ENCODE peak calls at places on chromosomes 12 and 14, in nine cellular contexts. O, F, C, Z, B, V, K, J and T are unnamed samples.

GRCh38 chr14:80077262-80077661 is 134.0 kb downstream of the DIO2 start:
- DNase-seq in O (no peak), F (no peak), C (no peak), Z (no peak), B (no peak), V (no peak), K (no peak), J (no peak), T (no peak)

GRCh38 chr14:92448786-92449185 is 64.8 kb upstream of the RIN3 start:
- DNase-seq in O (no peak), F (no peak), C (no peak), Z (no peak), B (no peak), V (no peak), K (no peak), J (no peak), T (no peak)

GRCh38 chr12:3418609-3419469 is 72.2 kb upstream of the PRMT8 start:
- DNase-seq in O (no peak), F (peak; percentile 20), C (no peak), Z (no peak), B (no peak), V (no peak), K (peak; percentile 28), J (no peak), T (no peak)

GRCh38 chr12:106303202-106303820 is 778 bp downstream of the TCP11L2 start:
- DNase-seq in O (peak; percentile 38), F (peak; percentile 87), C (peak; percentile 78), Z (peak; percentile 82), B (peak; percentile 80), V (no peak), K (peak; percentile 92), J (peak; percentile 62), T (peak; percentile 88)

GRCh38 chr14:43361766-43362165 is 1145.3 kb downstream of the FSCB start:
- DNase-seq in O (no peak), F (no peak), C (no peak), Z (no peak), B (no peak), V (no peak), K (no peak), J (no peak), T (no peak)

GRCh38 chr14:94143239-94143638 is 13.8 kb upstream of the IFI27L2 start:
- DNase-seq in O (no peak), F (no peak), C (no peak), Z (peak; percentile 64), B (no peak), V (no peak), K (no peak), J (peak; percentile 28), T (no peak)

GRCh38 chr12:84502907-84503787 is 409.5 kb downstream of the SLC6A15 start:
- DNase-seq in O (peak; percentile 25), F (peak; percentile 20), C (no peak), Z (peak; percentile 69), B (peak; percentile 54), V (no peak), K (peak; percentile 40), J (peak; percentile 16), T (no peak)

GRCh38 chr14:64203366-64204006 is 90.7 kb downstream of the ESR2 start:
- DNase-seq in O (no peak), F (no peak), C (no peak), Z (no peak), B (no peak), V (no peak), K (no peak), J (no peak), T (no peak)

GRCh38 chr14:99195602-99196309 is 76.2 kb downstream of the BCL11B start:
- DNase-seq in O (no peak), F (no peak), C (no peak), Z (no peak), B (no peak), V (no peak), K (no peak), J (no peak), T (no peak)

GRCh38 chr14:60848066-60848465 is 113.5 kb downstream of the MNAT1 start:
- DNase-seq in O (no peak), F (no peak), C (no peak), Z (no peak), B (no peak), V (no peak), K (no peak), J (no peak), T (no peak)

GRCh38 chr14:74667758-74668157 is 45.1 kb downstream of the AREL1 start:
- DNase-seq in O (no peak), F (no peak), C (no peak), Z (no peak), B (no peak), V (no peak), K (no peak), J (no peak), T (no peak)

GRCh38 chr12:112294793-112295192 is 87.4 kb downstream of the HECTD4 start:
- DNase-seq in O (no peak), F (no peak), C (no peak), Z (no peak), B (peak; percentile 13), V (no peak), K (peak; percentile 22), J (peak; percentile 18), T (no peak)

GRCh38 chr14:76498976-76499375 is 123.0 kb downstream of the ESRRB start:
- DNase-seq in O (no peak), F (no peak), C (no peak), Z (no peak), B (no peak), V (no peak), K (no peak), J (no peak), T (no peak)

GRCh38 chr12:123705935-123706334 is 6.2 kb upstream of the ATP6V0A2 start:
- DNase-seq in O (peak; percentile 33), F (no peak), C (peak; percentile 25), Z (no peak), B (no peak), V (no peak), K (no peak), J (peak; percentile 12), T (no peak)

GRCh38 chr12:25500651-25501050 is 52.4 kb downstream of the LMNTD1 start:
- DNase-seq in O (no peak), F (no peak), C (no peak), Z (no peak), B (no peak), V (no peak), K (no peak), J (no peak), T (no peak)

GRCh38 chr12:116662612-116663144 is 75.2 kb downstream of the SPRING1 start:
- DNase-seq in O (no peak), F (peak; percentile 28), C (peak; percentile 22), Z (no peak), B (no peak), V (no peak), K (peak; percentile 27), J (peak; percentile 52), T (peak; percentile 50)

DNA sequence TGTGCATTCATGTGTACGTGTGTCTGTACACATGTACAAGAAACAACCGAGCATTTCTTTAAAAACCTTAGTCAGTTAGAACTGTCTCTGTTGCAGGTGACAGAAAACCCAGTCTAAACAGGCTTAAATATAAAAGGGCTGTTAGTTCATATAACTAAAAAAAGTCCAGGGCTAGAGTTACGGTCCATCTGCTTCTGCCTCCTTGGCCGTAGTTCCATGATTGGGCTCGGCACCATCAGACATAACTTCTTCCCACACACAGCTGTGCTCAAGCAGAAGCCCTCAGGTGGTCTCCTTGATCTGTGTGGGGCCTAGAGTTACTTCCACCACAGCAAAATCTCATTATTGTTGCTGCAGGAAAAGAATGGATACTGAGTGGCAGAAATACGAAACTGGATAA is 34.6 kb downstream of the CKB start:
- DNase-seq in O (no peak), F (no peak), C (no peak), Z (no peak), B (no peak), V (no peak), K (no peak), J (no peak), T (no peak)
- H3K27ac ChIP-seq in O (no peak overlapping the region), F (no peak overlapping the region), C (no peak overlapping the region), Z (no peak overlapping the region), B (no peak overlapping the region), V (no peak overlapping the region), K (no peak overlapping the region), J (no peak overlapping the region), T (no peak overlapping the region)

GRCh38 chr12:5513406-5513805 is 81.5 kb downstream of the NTF3 start:
- DNase-seq in O (no peak), F (no peak), C (no peak), Z (no peak), B (no peak), V (no peak), K (no peak), J (no peak), T (no peak)

GRCh38 chr12:5516371-5516770 is 84.5 kb downstream of the NTF3 start:
- DNase-seq in O (no peak), F (no peak), C (no peak), Z (no peak), B (no peak), V (no peak), K (no peak), J (no peak), T (no peak)

GRCh38 chr12:5514016-5514415 is 82.1 kb downstream of the NTF3 start:
- DNase-seq in O (no peak), F (no peak), C (no peak), Z (peak; percentile 29), B (no peak), V (no peak), K (no peak), J (no peak), T (no peak)

GRCh38 chr12:5515458-5515857 is 83.5 kb downstream of the NTF3 start:
- DNase-seq in O (no peak), F (no peak), C (no peak), Z (no peak), B (no peak), V (no peak), K (no peak), J (no peak), T (no peak)

DNA sequence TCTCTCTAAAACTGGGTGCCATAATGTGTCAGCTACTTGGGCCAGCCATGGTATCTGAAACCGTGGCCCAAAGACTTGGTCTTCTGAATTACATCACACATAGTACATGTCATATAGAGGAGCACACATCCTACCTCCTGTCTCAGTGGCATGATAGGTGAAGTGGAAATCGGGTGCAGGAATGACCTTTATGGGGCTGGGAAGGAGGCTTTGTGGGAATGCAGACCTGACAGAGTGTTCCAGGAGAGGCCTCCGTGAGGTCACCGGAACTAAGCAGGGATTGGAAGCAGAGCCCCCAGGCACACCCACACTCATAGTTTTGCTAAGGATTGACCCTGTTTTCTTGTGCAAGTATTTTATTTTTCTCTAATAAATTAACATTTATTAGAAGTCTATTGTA is 82.6 kb downstream of the NTF3 start:
- DNase-seq in O (no peak), F (no peak), C (no peak), Z (peak; percentile 19), B (no peak), V (no peak), K (no peak), J (no peak), T (peak; percentile 4)
- TF ChIP-seq EP300 in O (no peak), F (no peak), C (no peak), Z (no peak), B (no peak), V (no peak), K (no peak), J (no peak), T (no peak)

GRCh38 chr14:69037790-69038448 is 58.8 kb upstream of the ACTN1 start:
- DNase-seq in O (no peak), F (no peak), C (peak; percentile 80), Z (no peak), B (no peak), V (no peak), K (no peak), J (no peak), T (no peak)
- H3K27ac ChIP-seq in O (peak overlapping the region; percentile 67), F (peak overlapping the region; percentile 38), C (peak overlapping the region; percentile 98), Z (no peak overlapping the region), B (peak overlapping the region; percentile 3), V (no peak overlapping the region), K (peak overlapping the region; percentile 45), J (no peak overlapping the region), T (no peak overlapping the region)

GRCh38 chr12:51833446-51834227 is 14.9 kb downstream of the FIGNL2 start:
- DNase-seq in O (no peak), F (no peak), C (no peak), Z (no peak), B (no peak), V (no peak), K (no peak), J (no peak), T (no peak)
- TF ChIP-seq EP300 in O (no peak), F (no peak), C (no peak), Z (no peak), B (no peak), V (no peak), K (no peak), J (no peak), T (no peak)